ENCODE peak calls at places on chromosomes 11 and 22, in five cellular contexts. G is H1, A is trophoblast cell, Y is mesenchymal stem cell, V is H9. E is an unnamed sample.

GRCh38 chr11:69238562-69239319 is 55.2 kb upstream of the MYEOV start:
- DNase-seq in G (no peak), A (no peak), Y (no peak), V (peak), E (no peak)

GRCh38 chr11:69398529-69399492 is 82.7 kb upstream of the LINC01488 start:
- DNase-seq in G (no peak), A (no peak), Y (peak), V (no peak), E (no peak)

GRCh38 chr11:75384438-75385080 is 14.8 kb upstream of the RPS3 start:
- DNase-seq in G (peak), A (peak), Y (peak), V (peak), E (peak)

GRCh38 chr11:64850979-64851567 is 6.6 kb upstream of the CDC42BPG start:
- DNase-seq in G (no peak), A (peak), Y (peak), V (peak), E (no peak)

GRCh38 chr22:27844656-27845602 is 43.4 kb upstream of the MN1 start:
- DNase-seq in G (no peak), A (peak), Y (no peak), V (no peak), E (no peak)

GRCh38 chr11:6926208-6927029 is at the start of gene ZNF215:
- DNase-seq in G (peak), A (peak), Y (peak), V (peak), E (peak)

GRCh38 chr22:27879923-27880322 is 39.1 kb downstream of the PITPNB start:
- DNase-seq in G (no peak), A (peak), Y (peak), V (no peak), E (no peak)

GRCh38 chr11:101797335-101797734 is 117.5 kb upstream of the CEP126 start:
- DNase-seq in G (no peak), A (no peak), Y (no peak), V (no peak), E (no peak)

GRCh38 chr11:65051389-65051858 is 6.9 kb downstream of the NAALADL1 start:
- DNase-seq in G (no peak), A (no peak), Y (no peak), V (no peak), E (no peak)

GRCh38 chr11:124814739-124815138 is 14.5 kb upstream of the MSANTD2 start:
- DNase-seq in G (no peak), A (no peak), Y (no peak), V (no peak), E (no peak)

GRCh38 chr22:49185312-49185969 is 642.2 kb downstream of the BRD1 start:
- DNase-seq in G (no peak), A (no peak), Y (no peak), V (no peak), E (no peak)

GRCh38 chr22:48827904-48828555 is 999.6 kb downstream of the BRD1 start:
- DNase-seq in G (no peak), A (no peak), Y (no peak), V (no peak), E (no peak)

GRCh38 chr22:39117585-39118191 is 20.6 kb downstream of the APOBEC3H start:
- DNase-seq in G (no peak), A (peak), Y (peak), V (peak), E (no peak)

GRCh38 chr22:28976588-28976987 is 85.0 kb downstream of the C22orf31 start:
- DNase-seq in G (no peak), A (no peak), Y (peak), V (no peak), E (no peak)

GRCh38 chr11:45771194-45771941 is 33.6 kb upstream of the SLC35C1 start:
- DNase-seq in G (no peak), A (peak), Y (peak), V (peak), E (peak)

GRCh38 chr11:102914238-102915043 is 39.7 kb upstream of the MMP12 start:
- DNase-seq in G (peak), A (peak), Y (peak), V (peak), E (peak)

GRCh38 chr22:50086526-50086925 is 1.3 kb upstream of the MLC1 start:
- DNase-seq in G (no peak), A (no peak), Y (peak), V (no peak), E (no peak)

GRCh38 chr22:49006207-49007012 is 821.3 kb downstream of the BRD1 start:
- DNase-seq in G (no peak), A (no peak), Y (no peak), V (peak), E (no peak)

GRCh38 chr11:36304349-36304748 is 8.3 kb downstream of the PRR5L start:
- DNase-seq in G (no peak), A (peak), Y (peak), V (no peak), E (no peak)

GRCh38 chr11:116540019-116540418 is 232.8 kb downstream of the BUD13 start:
- DNase-seq in G (no peak), A (no peak), Y (no peak), V (no peak), E (no peak)

GRCh38 chr11:32893947-32894827 is 1.6 kb downstream of the QSER1 start:
- DNase-seq in G (no peak), A (peak), Y (peak), V (peak), E (peak)

GRCh38 chr22:23531283-23531921 is 48.7 kb downstream of the IGLL1 start:
- DNase-seq in G (no peak), A (no peak), Y (no peak), V (peak), E (no peak)

GRCh38 chr11:69000391-69000790 is 12.7 kb downstream of the MRGPRF start:
- DNase-seq in G (no peak), A (no peak), Y (no peak), V (peak), E (no peak)

GRCh38 chr22:40898850-40899357 is 37.0 kb upstream of the DNAJB7 start:
- DNase-seq in G (no peak), A (peak), Y (peak), V (no peak), E (no peak)

GRCh38 chr11:128903248-128904041 is 12.3 kb downstream of the KCNJ5 start:
- DNase-seq in G (no peak), A (peak), Y (no peak), V (peak), E (no peak)

GRCh38 chr11:77471520-77472234 is 2.2 kb downstream of the PAK1 start:
- DNase-seq in G (no peak), A (peak), Y (no peak), V (no peak), E (no peak)

GRCh38 chr22:48227341-48228018 is 1465.0 kb downstream of the TBC1D22A start:
- DNase-seq in G (no peak), A (no peak), Y (no peak), V (no peak), E (no peak)

GRCh38 chr11:72773696-72774095 is 20.2 kb downstream of the STARD10 start:
- DNase-seq in G (no peak), A (no peak), Y (no peak), V (no peak), E (no peak)

GRCh38 chr11:8168485-8169257 is at the start of gene RIC3:
- DNase-seq in G (peak), A (peak), Y (no peak), V (peak), E (peak)

GRCh38 chr11:36507824-36508489 is 2.1 kb downstream of the TRAF6 start:
- DNase-seq in G (no peak), A (no peak), Y (no peak), V (no peak), E (no peak)

GRCh38 chr11:30583505-30584280 is 2.5 kb downstream of the MPPED2 start:
- DNase-seq in G (no peak), A (no peak), Y (no peak), V (peak), E (no peak)

GRCh38 chr22:39994046-39994565 is 648 bp upstream of the FAM83F start:
- DNase-seq in G (no peak), A (no peak), Y (no peak), V (no peak), E (no peak)

GRCh38 chr22:24592144-24592845 is 578 bp downstream of the LRRC75B start:
- DNase-seq in G (no peak), A (no peak), Y (peak), V (peak), E (peak)

GRCh38 chr11:1217151-1217550 is 5.7 kb upstream of the MUC5B start:
- DNase-seq in G (no peak), A (no peak), Y (no peak), V (peak), E (no peak)

GRCh38 chr11:114232400-114233070 is 63.7 kb upstream of the NNMT start:
- DNase-seq in G (no peak), A (no peak), Y (no peak), V (no peak), E (peak)

GRCh38 chr22:44392446-44392921 is 79.7 kb upstream of the SHISAL1 start:
- DNase-seq in G (no peak), A (no peak), Y (no peak), V (peak), E (no peak)

GRCh38 chr22:38572065-38572464 is 2.1 kb upstream of the DMC1 start:
- DNase-seq in G (no peak), A (peak), Y (peak), V (no peak), E (peak)

GRCh38 chr11:118200901-118201680 is 23.7 kb downstream of the JAML start:
- DNase-seq in G (no peak), A (no peak), Y (no peak), V (no peak), E (no peak)

GRCh38 chr11:27230175-27230565 is 132.8 kb downstream of the CCDC34 start:
- DNase-seq in G (no peak), A (no peak), Y (no peak), V (no peak), E (no peak)

GRCh38 chr11:27234961-27235360 is 128.1 kb downstream of the CCDC34 start:
- DNase-seq in G (no peak), A (no peak), Y (no peak), V (no peak), E (no peak)

GRCh38 chr11:27234043-27234668 is 128.9 kb downstream of the CCDC34 start:
- DNase-seq in G (no peak), A (peak), Y (peak), V (no peak), E (no peak)

GRCh38 chr11:27231519-27231918 is 131.5 kb downstream of the CCDC34 start:
- DNase-seq in G (no peak), A (no peak), Y (no peak), V (no peak), E (no peak)

GRCh38 chr11:27233654-27234042 is 129.4 kb downstream of the CCDC34 start:
- DNase-seq in G (no peak), A (no peak), Y (no peak), V (no peak), E (no peak)
- H3K9ac ChIP-seq in G (no peak), A (no peak), Y (peak), V (no peak), E (no peak)

DNA sequence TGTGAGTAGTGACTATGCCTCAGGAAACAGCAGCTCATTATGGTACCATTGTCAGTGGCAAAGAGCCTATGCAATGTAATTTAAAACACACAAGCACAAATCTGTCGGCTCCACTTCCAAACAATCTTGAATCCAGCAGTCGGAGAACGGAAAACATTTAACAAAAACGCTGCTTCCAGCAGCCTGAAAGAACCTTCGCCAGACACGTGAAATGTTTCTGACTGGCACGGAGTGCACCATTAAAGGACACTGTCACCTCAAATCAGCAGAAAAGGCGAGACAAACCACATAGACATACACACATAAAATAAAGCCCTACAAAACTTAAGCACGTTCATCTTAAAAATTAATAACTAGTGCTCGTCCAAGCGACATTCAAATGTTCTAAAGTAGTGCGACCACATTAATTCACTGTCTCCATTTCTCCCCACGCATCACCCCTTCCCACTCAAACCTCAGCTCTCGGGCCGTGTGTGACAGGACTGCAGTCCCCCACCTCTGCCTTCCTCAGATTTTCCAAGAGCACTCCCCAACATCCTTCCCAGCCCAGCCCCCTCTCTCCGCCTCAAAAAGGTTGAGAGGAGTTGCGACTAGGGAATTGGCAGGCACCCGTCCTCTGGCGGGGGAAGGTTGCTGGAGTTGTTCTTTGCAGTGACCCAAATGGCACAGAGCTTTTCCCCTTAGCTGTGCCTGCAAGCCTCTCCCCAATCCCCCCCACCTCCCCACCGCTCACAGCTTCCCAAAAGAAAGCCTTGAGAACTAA is 638 bp downstream of the RAB30 start:
- DNase-seq in G (no peak), A (peak), Y (no peak), V (no peak), E (peak)
- H2BK12ac ChIP-seq in G (no peak), A (no peak), Y (no peak), V (no peak), E (no peak)

GRCh38 chr11:35173620-35174278 is 34.8 kb downstream of the CD44 start:
- DNase-seq in G (no peak), A (peak), Y (no peak), V (no peak), E (no peak)
- H3K9ac ChIP-seq in G (no peak), A (no peak), Y (peak), V (no peak), E (no peak)

DNA sequence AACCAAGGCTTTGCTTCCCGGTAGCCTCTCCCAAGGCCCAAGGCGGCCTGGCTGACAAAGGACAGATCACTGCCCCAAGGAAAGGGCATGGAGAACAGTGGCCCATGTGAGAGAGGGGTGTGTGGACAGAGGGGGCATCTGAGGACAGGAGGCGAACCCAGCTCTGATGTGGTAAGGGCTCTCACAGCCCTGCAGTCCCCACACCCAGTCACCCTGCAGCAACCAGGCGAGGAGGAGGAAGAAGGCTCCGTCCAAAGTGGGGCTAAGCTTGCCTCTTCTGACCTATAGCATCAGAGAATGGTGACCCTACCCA is 50.3 kb downstream of the RPUSD4 start:
- DNase-seq in G (no peak), A (no peak), Y (no peak), V (no peak), E (no peak)
- H2BK12ac ChIP-seq in G (peak), A (peak), Y (no peak), V (no peak), E (peak)

GRCh38 chr22:21016644-21017420 is 1.9 kb downstream of the P2RX6 start:
- DNase-seq in G (no peak), A (peak), Y (no peak), V (no peak), E (no peak)
- H3K9ac ChIP-seq in G (no peak), A (no peak), Y (no peak), V (no peak), E (peak)

E was measured in neuronal stem cell.